ENCODE peak calls at places on chromosome 5, in ten cellular contexts. K, W, P, A, C, X, T, Q, G and Y are unnamed samples.
A peak's percentile ranks its signal among the peaks of the same experiment; 100 is the strongest.

GRCh38 chr5:180602481-180603075 is 11.3 kb upstream of the SCGB3A1 start:
- DNase-seq in K (no peak), W (no peak), P (no peak), A (no peak), C (no peak), X (no peak), T (no peak), Q (no peak), G (no peak), Y (no peak)

GRCh38 chr5:56003633-56004032 is 8.9 kb upstream of the IL6ST start:
- DNase-seq in K (no peak), W (no peak), P (peak; percentile 69), A (no peak), C (no peak), X (no peak), T (no peak), Q (no peak), G (no peak), Y (no peak)

GRCh38 chr5:128158342-128158741 is 74.8 kb downstream of the SLC12A2 start:
- DNase-seq in K (no peak), W (no peak), P (no peak), A (no peak), C (no peak), X (no peak), T (no peak), Q (no peak), G (no peak), Y (no peak)

GRCh38 chr5:329106-329757 is 7.7 kb downstream of the AHRR start:
- DNase-seq in K (no peak), W (no peak), P (peak; percentile 62), A (no peak), C (no peak), X (no peak), T (no peak), Q (no peak), G (no peak), Y (no peak)

GRCh38 chr5:158023266-158023665 is 164.3 kb upstream of the CLINT1 start:
- DNase-seq in K (no peak), W (no peak), P (peak; percentile 54), A (no peak), C (no peak), X (no peak), T (no peak), Q (no peak), G (no peak), Y (no peak)

GRCh38 chr5:137602721-137603273 is 103.7 kb upstream of the SPOCK1 start:
- DNase-seq in K (no peak), W (no peak), P (no peak), A (no peak), C (no peak), X (no peak), T (no peak), Q (no peak), G (no peak), Y (no peak)

GRCh38 chr5:120293796-120294195 is 170.3 kb upstream of the PRR16 start:
- DNase-seq in K (no peak), W (no peak), P (peak; percentile 93), A (no peak), C (no peak), X (peak; percentile 2), T (no peak), Q (no peak), G (no peak), Y (no peak)

GRCh38 chr5:307306-307705 is 14.2 kb upstream of the AHRR start:
- DNase-seq in K (no peak), W (no peak), P (no peak), A (no peak), C (no peak), X (no peak), T (no peak), Q (no peak), G (no peak), Y (no peak)

GRCh38 chr5:95959051-95959963 is 2.3 kb downstream of the ELL2 start:
- DNase-seq in K (no peak), W (no peak), P (peak; percentile 48), A (no peak), C (no peak), X (no peak), T (no peak), Q (no peak), G (no peak), Y (no peak)

GRCh38 chr5:67483453-67484030 is 286.9 kb upstream of the CD180 start:
- DNase-seq in K (no peak), W (no peak), P (peak; percentile 37), A (no peak), C (no peak), X (no peak), T (no peak), Q (no peak), G (no peak), Y (no peak)

GRCh38 chr5:78671609-78672008 is 23.0 kb upstream of the LHFPL2 start:
- DNase-seq in K (no peak), W (no peak), P (no peak), A (no peak), C (no peak), X (no peak), T (no peak), Q (no peak), G (no peak), Y (no peak)

GRCh38 chr5:73381587-73382411 is 66.8 kb downstream of the FOXD1 start:
- DNase-seq in K (no peak), W (no peak), P (peak; percentile 9), A (no peak), C (no peak), X (no peak), T (no peak), Q (no peak), G (no peak), Y (no peak)

GRCh38 chr5:156456857-156457256 is 129.9 kb downstream of the SGCD start:
- DNase-seq in K (no peak), W (no peak), P (no peak), A (no peak), C (no peak), X (no peak), T (no peak), Q (no peak), G (no peak), Y (no peak)

GRCh38 chr5:160266752-160267345 is 37.5 kb downstream of the FABP6 start:
- DNase-seq in K (no peak), W (no peak), P (no peak), A (no peak), C (no peak), X (no peak), T (no peak), Q (no peak), G (no peak), Y (no peak)

GRCh38 chr5:36982146-36982545 is 105.6 kb downstream of the NIPBL start:
- DNase-seq in K (no peak), W (no peak), P (peak; percentile 80), A (no peak), C (no peak), X (no peak), T (no peak), Q (no peak), G (no peak), Y (no peak)

GRCh38 chr5:61089351-61089750 is 72.9 kb downstream of the SMIM15 start:
- DNase-seq in K (no peak), W (peak; percentile 2), P (no peak), A (no peak), C (no peak), X (no peak), T (no peak), Q (no peak), G (no peak), Y (no peak)

GRCh38 chr5:142870552-142870951 is 100.4 kb downstream of the ARHGAP26 start:
- DNase-seq in K (no peak), W (no peak), P (no peak), A (no peak), C (no peak), X (no peak), T (no peak), Q (no peak), G (no peak), Y (no peak)

GRCh38 chr5:16127865-16128544 is 51.6 kb downstream of the MARCHF11 start:
- DNase-seq in K (no peak), W (no peak), P (no peak), A (no peak), C (no peak), X (no peak), T (no peak), Q (no peak), G (no peak), Y (no peak)

GRCh38 chr5:74360535-74361210 is 279.9 kb downstream of the ENC1 start:
- DNase-seq in K (no peak), W (no peak), P (no peak), A (no peak), C (no peak), X (no peak), T (no peak), Q (no peak), G (no peak), Y (no peak)

GRCh38 chr5:171629221-171630005 is 156.2 kb upstream of the SMIM23 start:
- DNase-seq in K (no peak), W (no peak), P (peak; percentile 35), A (no peak), C (no peak), X (no peak), T (no peak), Q (no peak), G (no peak), Y (no peak)

GRCh38 chr5:177311361-177311722 is 356 bp downstream of the MXD3 start:
- DNase-seq in K (no peak), W (no peak), P (peak; percentile 59), A (no peak), C (no peak), X (peak; percentile 40), T (no peak), Q (no peak), G (no peak), Y (no peak)

GRCh38 chr5:35852084-35852734 is 4.5 kb upstream of the IL7R start:
- DNase-seq in K (no peak), W (peak; percentile 61), P (peak; percentile 15), A (no peak), C (no peak), X (no peak), T (no peak), Q (no peak), G (no peak), Y (no peak)

GRCh38 chr5:159022178-159022556 is 77.5 kb downstream of the EBF1 start:
- DNase-seq in K (no peak), W (no peak), P (peak; percentile 96), A (peak; percentile 33), C (no peak), X (peak; percentile 80), T (no peak), Q (peak; percentile 17), G (no peak), Y (no peak)

GRCh38 chr5:135635471-135635870 is 56.7 kb upstream of the CXCL14 start:
- DNase-seq in K (no peak), W (no peak), P (no peak), A (no peak), C (no peak), X (no peak), T (no peak), Q (no peak), G (no peak), Y (no peak)

GRCh38 chr5:50550274-50550673 is 109.2 kb upstream of the EMB start:
- DNase-seq in K (no peak), W (no peak), P (no peak), A (no peak), C (no peak), X (no peak), T (no peak), Q (no peak), G (no peak), Y (no peak)

GRCh38 chr5:168842571-168843205 is 263.5 kb upstream of the PANK3 start:
- DNase-seq in K (no peak), W (no peak), P (no peak), A (no peak), C (no peak), X (peak; percentile 9), T (no peak), Q (no peak), G (no peak), Y (no peak)

GRCh38 chr5:118891252-118891651 is 97.1 kb downstream of the DTWD2 start:
- DNase-seq in K (no peak), W (no peak), P (no peak), A (no peak), C (no peak), X (peak; percentile 29), T (no peak), Q (no peak), G (no peak), Y (no peak)

GRCh38 chr5:10594591-10595210 is 30.8 kb downstream of the ANKRD33B start:
- DNase-seq in K (no peak), W (peak; percentile 93), P (no peak), A (no peak), C (no peak), X (peak; percentile 17), T (no peak), Q (no peak), G (no peak), Y (no peak)